ENCODE peak calls at places on chromosome 3, in nine cellular contexts. One of them, this sample, is unnamed.

GRCh38 chr3:127217594-127218456 is 24.9 kb downstream of the PRR23E start:
- ATAC-seq in gastrocnemius medialis: peak
- ATAC-seq in heart left ventricle: peak
- ATAC-seq in body of pancreas: no peak
- ATAC-seq in K562: no peak
- ATAC-seq in upper lobe of left lung: no peak
- ATAC-seq in HCT116: peak
- ATAC-seq in right lobe of liver: no peak
- ATAC-seq in A549: peak
- ATAC-seq in this sample: no peak

GRCh38 chr3:177929310-177929709 is 606.9 kb upstream of the KCNMB2 start:
- ATAC-seq in gastrocnemius medialis: no peak
- ATAC-seq in heart left ventricle: no peak
- ATAC-seq in body of pancreas: no peak
- ATAC-seq in K562: no peak
- ATAC-seq in upper lobe of left lung: no peak
- ATAC-seq in HCT116: no peak
- ATAC-seq in right lobe of liver: no peak
- ATAC-seq in A549: no peak
- ATAC-seq in this sample: no peak

GRCh38 chr3:134449277-134449676 is 36.5 kb downstream of the ANAPC13 start:
- ATAC-seq in gastrocnemius medialis: no peak
- ATAC-seq in heart left ventricle: peak
- ATAC-seq in body of pancreas: peak
- ATAC-seq in K562: no peak
- ATAC-seq in upper lobe of left lung: peak
- ATAC-seq in HCT116: peak
- ATAC-seq in right lobe of liver: peak
- ATAC-seq in A549: peak
- ATAC-seq in this sample: no peak

GRCh38 chr3:97885931-97886824 is 64.4 kb downstream of the CRYBG3 start:
- ATAC-seq in gastrocnemius medialis: no peak
- ATAC-seq in heart left ventricle: peak
- ATAC-seq in body of pancreas: no peak
- ATAC-seq in K562: no peak
- ATAC-seq in upper lobe of left lung: no peak
- ATAC-seq in HCT116: no peak
- ATAC-seq in right lobe of liver: no peak
- ATAC-seq in A549: no peak
- ATAC-seq in this sample: peak

GRCh38 chr3:139325551-139325950 is 18.3 kb upstream of the MRPS22 start:
- ATAC-seq in gastrocnemius medialis: peak
- ATAC-seq in heart left ventricle: peak
- ATAC-seq in body of pancreas: no peak
- ATAC-seq in K562: no peak
- ATAC-seq in upper lobe of left lung: no peak
- ATAC-seq in HCT116: no peak
- ATAC-seq in right lobe of liver: no peak
- ATAC-seq in A549: no peak
- ATAC-seq in this sample: no peak

GRCh38 chr3:124246949-124247348 is 255.0 kb upstream of the ROPN1 start:
- ATAC-seq in gastrocnemius medialis: peak
- ATAC-seq in heart left ventricle: no peak
- ATAC-seq in body of pancreas: no peak
- ATAC-seq in K562: peak
- ATAC-seq in upper lobe of left lung: no peak
- ATAC-seq in HCT116: peak
- ATAC-seq in right lobe of liver: peak
- ATAC-seq in A549: peak
- ATAC-seq in this sample: no peak

GRCh38 chr3:109072208-109072607 is 45.7 kb downstream of the MORC1 start:
- ATAC-seq in gastrocnemius medialis: no peak
- ATAC-seq in heart left ventricle: peak
- ATAC-seq in body of pancreas: no peak
- ATAC-seq in K562: no peak
- ATAC-seq in upper lobe of left lung: peak
- ATAC-seq in HCT116: no peak
- ATAC-seq in right lobe of liver: no peak
- ATAC-seq in A549: no peak
- ATAC-seq in this sample: no peak

GRCh38 chr3:37934631-37935289 is 55.8 kb upstream of the VILL start:
- ATAC-seq in gastrocnemius medialis: no peak
- ATAC-seq in heart left ventricle: peak
- ATAC-seq in body of pancreas: no peak
- ATAC-seq in K562: no peak
- ATAC-seq in upper lobe of left lung: no peak
- ATAC-seq in HCT116: no peak
- ATAC-seq in right lobe of liver: peak
- ATAC-seq in A549: peak
- ATAC-seq in this sample: no peak

GRCh38 chr3:4936982-4937614 is 42.1 kb upstream of the BHLHE40 start:
- ATAC-seq in gastrocnemius medialis: no peak
- ATAC-seq in heart left ventricle: no peak
- ATAC-seq in body of pancreas: no peak
- ATAC-seq in K562: peak
- ATAC-seq in upper lobe of left lung: no peak
- ATAC-seq in HCT116: no peak
- ATAC-seq in right lobe of liver: no peak
- ATAC-seq in A549: peak
- ATAC-seq in this sample: no peak

GRCh38 chr3:143875566-143875965 is 27.3 kb upstream of the SLC9A9 start:
- ATAC-seq in gastrocnemius medialis: no peak
- ATAC-seq in heart left ventricle: no peak
- ATAC-seq in body of pancreas: no peak
- ATAC-seq in K562: no peak
- ATAC-seq in upper lobe of left lung: no peak
- ATAC-seq in HCT116: no peak
- ATAC-seq in right lobe of liver: peak
- ATAC-seq in A549: no peak
- ATAC-seq in this sample: no peak

GRCh38 chr3:168514252-168514651 is 418.5 kb upstream of the GOLIM4 start:
- ATAC-seq in gastrocnemius medialis: no peak
- ATAC-seq in heart left ventricle: no peak
- ATAC-seq in body of pancreas: no peak
- ATAC-seq in K562: no peak
- ATAC-seq in upper lobe of left lung: no peak
- ATAC-seq in HCT116: no peak
- ATAC-seq in right lobe of liver: no peak
- ATAC-seq in A549: no peak
- ATAC-seq in this sample: no peak

GRCh38 chr3:120433662-120434331 is 17.0 kb downstream of the FSTL1 start:
- ATAC-seq in gastrocnemius medialis: no peak
- ATAC-seq in heart left ventricle: peak
- ATAC-seq in body of pancreas: no peak
- ATAC-seq in K562: no peak
- ATAC-seq in upper lobe of left lung: no peak
- ATAC-seq in HCT116: no peak
- ATAC-seq in right lobe of liver: peak
- ATAC-seq in A549: no peak
- ATAC-seq in this sample: no peak

GRCh38 chr3:120427201-120427600 is 23.6 kb downstream of the FSTL1 start:
- ATAC-seq in gastrocnemius medialis: no peak
- ATAC-seq in heart left ventricle: no peak
- ATAC-seq in body of pancreas: no peak
- ATAC-seq in K562: no peak
- ATAC-seq in upper lobe of left lung: no peak
- ATAC-seq in HCT116: no peak
- ATAC-seq in right lobe of liver: peak
- ATAC-seq in A549: no peak
- ATAC-seq in this sample: no peak

GRCh38 chr3:120432105-120432860 is 18.5 kb downstream of the FSTL1 start:
- ATAC-seq in gastrocnemius medialis: no peak
- ATAC-seq in heart left ventricle: no peak
- ATAC-seq in body of pancreas: no peak
- ATAC-seq in K562: no peak
- ATAC-seq in upper lobe of left lung: peak
- ATAC-seq in HCT116: no peak
- ATAC-seq in right lobe of liver: no peak
- ATAC-seq in A549: no peak
- ATAC-seq in this sample: peak

GRCh38 chr3:120428904-120429303 is 21.9 kb downstream of the FSTL1 start:
- ATAC-seq in gastrocnemius medialis: no peak
- ATAC-seq in heart left ventricle: no peak
- ATAC-seq in body of pancreas: no peak
- ATAC-seq in K562: no peak
- ATAC-seq in upper lobe of left lung: no peak
- ATAC-seq in HCT116: no peak
- ATAC-seq in right lobe of liver: no peak
- ATAC-seq in A549: peak
- ATAC-seq in this sample: no peak

GRCh38 chr3:120429921-120430361 is 20.9 kb downstream of the FSTL1 start:
- ATAC-seq in gastrocnemius medialis: no peak
- ATAC-seq in heart left ventricle: no peak
- ATAC-seq in body of pancreas: no peak
- ATAC-seq in K562: no peak
- ATAC-seq in upper lobe of left lung: no peak
- ATAC-seq in HCT116: no peak
- ATAC-seq in right lobe of liver: no peak
- ATAC-seq in A549: no peak
- ATAC-seq in this sample: no peak
- TF ChIP-seq CTCF in gastrocnemius medialis: no peak
- TF ChIP-seq CTCF in heart left ventricle: no peak
- TF ChIP-seq CTCF in body of pancreas: no peak
- TF ChIP-seq CTCF in K562: no peak
- TF ChIP-seq CTCF in upper lobe of left lung: no peak
- TF ChIP-seq CTCF in HCT116: no peak
- TF ChIP-seq CTCF in right lobe of liver: no peak
- TF ChIP-seq CTCF in A549: no peak
- TF ChIP-seq CTCF in this sample: no peak

DNA sequence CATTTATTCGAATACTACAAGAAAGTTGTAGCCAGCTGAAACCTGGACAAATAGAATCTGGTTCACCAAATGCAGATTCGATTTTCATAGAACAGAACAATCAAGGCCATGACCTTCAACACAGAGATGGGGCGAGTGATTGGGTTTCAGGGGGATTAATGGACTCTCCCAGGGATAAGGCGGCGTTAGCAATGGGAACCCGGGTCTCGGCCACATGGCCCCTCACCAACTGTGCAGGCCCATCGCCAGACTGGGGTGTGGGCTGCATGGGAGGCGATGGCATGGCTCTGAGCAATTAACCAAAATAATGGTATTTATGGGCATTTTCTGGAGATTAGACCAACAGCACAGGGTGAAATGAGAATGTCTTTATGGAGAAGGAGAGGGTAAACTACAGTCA is 34.2 kb downstream of the VGLL4 start:
- ATAC-seq in gastrocnemius medialis: no peak
- ATAC-seq in heart left ventricle: no peak
- ATAC-seq in body of pancreas: no peak
- ATAC-seq in K562: no peak
- ATAC-seq in upper lobe of left lung: no peak
- ATAC-seq in HCT116: no peak
- ATAC-seq in right lobe of liver: no peak
- ATAC-seq in A549: no peak
- ATAC-seq in this sample: no peak
- TF ChIP-seq POLR2A in gastrocnemius medialis: no peak
- TF ChIP-seq POLR2A in heart left ventricle: no peak
- TF ChIP-seq POLR2A in body of pancreas: no peak
- TF ChIP-seq POLR2A in K562: no peak
- TF ChIP-seq POLR2A in upper lobe of left lung: no peak
- TF ChIP-seq POLR2A in HCT116: no peak
- TF ChIP-seq POLR2A in right lobe of liver: no peak
- TF ChIP-seq POLR2A in A549: no peak
- TF ChIP-seq POLR2A in this sample: no peak

DNA sequence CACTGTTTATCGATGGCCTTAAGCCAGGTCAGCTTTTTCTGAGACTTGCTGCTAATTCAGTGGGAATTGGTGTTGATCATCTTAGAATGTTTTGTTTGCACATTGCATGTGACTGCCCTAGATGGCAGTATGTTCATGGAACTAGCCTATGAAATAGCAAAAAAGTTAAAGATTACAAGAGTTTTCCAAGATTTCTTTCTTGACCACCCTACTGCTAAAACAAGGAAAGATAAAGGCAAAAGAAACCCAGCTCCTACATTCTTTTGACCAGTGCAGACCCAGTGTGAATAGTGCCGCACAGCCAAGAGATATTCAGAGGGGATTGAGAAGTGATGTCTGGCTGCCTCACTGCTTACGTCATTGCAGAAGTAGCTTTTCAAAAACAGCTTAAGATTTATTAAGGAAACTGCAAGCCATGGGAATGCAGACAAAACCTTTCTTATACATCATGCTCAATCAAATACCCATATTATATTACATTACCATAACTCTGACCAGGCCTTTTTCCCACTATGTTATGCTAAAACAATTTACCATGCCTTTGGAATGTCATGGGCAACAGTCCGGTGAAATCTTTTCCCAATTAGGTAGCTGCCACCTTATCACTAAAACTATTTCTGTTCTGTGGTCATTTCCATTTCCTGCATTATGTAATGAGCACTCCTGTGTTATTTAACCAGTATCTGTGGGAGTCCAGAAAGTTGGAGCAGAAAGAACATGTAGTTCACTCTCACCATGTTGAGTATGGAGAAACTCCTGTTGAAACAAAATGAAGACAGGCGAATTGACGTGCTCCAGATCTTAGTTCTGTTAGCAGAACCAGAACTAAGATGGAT is 6.0 kb downstream of the PHLDB2 start:
- ATAC-seq in gastrocnemius medialis: peak
- ATAC-seq in heart left ventricle: peak
- ATAC-seq in body of pancreas: peak
- ATAC-seq in K562: no peak
- ATAC-seq in upper lobe of left lung: peak
- ATAC-seq in HCT116: no peak
- ATAC-seq in right lobe of liver: peak
- ATAC-seq in A549: peak
- ATAC-seq in this sample: peak
- TF ChIP-seq CTCF in gastrocnemius medialis: no peak
- TF ChIP-seq CTCF in heart left ventricle: peak
- TF ChIP-seq CTCF in body of pancreas: no peak
- TF ChIP-seq CTCF in K562: no peak
- TF ChIP-seq CTCF in upper lobe of left lung: no peak
- TF ChIP-seq CTCF in HCT116: peak
- TF ChIP-seq CTCF in right lobe of liver: peak
- TF ChIP-seq CTCF in A549: peak
- TF ChIP-seq CTCF in this sample: no peak

DNA sequence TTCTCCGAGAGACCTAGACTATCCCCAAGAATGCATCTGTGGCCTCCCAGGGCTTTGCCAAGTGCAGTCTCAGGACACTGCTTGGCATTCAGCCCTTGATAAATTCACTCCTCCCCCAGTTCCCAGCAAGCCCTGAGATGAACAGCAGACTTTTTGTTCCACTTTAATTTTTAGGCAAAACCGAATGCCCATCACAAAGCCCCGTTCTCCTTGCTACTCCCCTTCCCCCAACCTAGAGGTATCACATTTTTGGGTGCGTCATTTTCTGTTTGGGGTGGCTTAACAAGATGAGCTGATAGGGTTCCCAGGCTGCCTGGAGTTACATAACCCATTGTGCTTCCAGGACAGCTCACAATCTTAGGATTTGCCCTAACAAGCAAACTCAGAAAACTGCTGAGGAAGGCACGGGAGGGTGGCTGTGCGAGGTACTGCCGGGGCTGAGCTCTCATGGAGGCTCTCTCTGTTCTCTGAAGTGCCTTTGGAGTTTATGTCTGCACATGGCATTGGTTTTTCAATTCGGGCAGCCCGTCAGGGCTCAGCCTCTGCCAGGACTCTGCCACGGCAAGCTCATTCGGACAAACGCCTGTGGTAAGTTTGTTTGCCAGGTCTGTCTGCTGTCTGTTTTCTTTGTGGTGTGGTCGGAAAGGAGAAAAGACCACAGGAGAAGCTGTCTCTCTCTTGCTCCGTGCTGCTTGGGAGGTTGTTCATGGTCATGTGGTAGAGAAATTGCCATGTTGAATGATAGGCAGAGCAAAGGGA is at the start of gene TRAK1:
- ATAC-seq in gastrocnemius medialis: peak
- ATAC-seq in heart left ventricle: peak
- ATAC-seq in body of pancreas: no peak
- ATAC-seq in K562: no peak
- ATAC-seq in upper lobe of left lung: peak
- ATAC-seq in HCT116: no peak
- ATAC-seq in right lobe of liver: no peak
- ATAC-seq in A549: no peak
- ATAC-seq in this sample: peak
- TF ChIP-seq POLR2A in gastrocnemius medialis: no peak
- TF ChIP-seq POLR2A in heart left ventricle: no peak
- TF ChIP-seq POLR2A in body of pancreas: no peak
- TF ChIP-seq POLR2A in K562: no peak
- TF ChIP-seq POLR2A in upper lobe of left lung: no peak
- TF ChIP-seq POLR2A in HCT116: no peak
- TF ChIP-seq POLR2A in right lobe of liver: no peak
- TF ChIP-seq POLR2A in A549: no peak
- TF ChIP-seq POLR2A in this sample: no peak